ENCODE peak calls at places on chromosome 19, in four cellular contexts. One of them, this sample, is unnamed.

GRCh38 chr19:35310331-35310730 is 18.4 kb downstream of the MAG start:
- DNase-seq in occipital lobe: no peak
- DNase-seq in M059J: no peak
- DNase-seq in NCI-H748 treated with DMSO at 0.1 percent for 48 hours: no peak
- DNase-seq in this sample: no peak

GRCh38 chr19:46731584-46731983 is 14.3 kb upstream of the FKRP start:
- DNase-seq in M059J: peak
- DNase-seq in NCI-H748 treated with DMSO at 0.1 percent for 48 hours: no peak
- DNase-seq in occipital lobe: peak
- DNase-seq in this sample: no peak

GRCh38 chr19:55485439-55486011 is 537 bp downstream of the NAT14 start:
- DNase-seq in occipital lobe: no peak
- DNase-seq in M059J: no peak
- DNase-seq in NCI-H748 treated with DMSO at 0.1 percent for 48 hours: no peak
- DNase-seq in this sample: peak

GRCh38 chr19:42352216-42352892 is 26.9 kb downstream of the MEGF8 start:
- DNase-seq in NCI-H748 treated with DMSO at 0.1 percent for 48 hours: peak
- DNase-seq in occipital lobe: peak
- DNase-seq in M059J: peak
- DNase-seq in this sample: peak

GRCh38 chr19:11560404-11560988 is 1.5 kb upstream of the ELOF1 start:
- DNase-seq in M059J: peak
- DNase-seq in occipital lobe: no peak
- DNase-seq in NCI-H748 treated with DMSO at 0.1 percent for 48 hours: peak
- DNase-seq in this sample: peak

GRCh38 chr19:7925171-7925837 is 631 bp downstream of the CTXN1 start:
- DNase-seq in NCI-H748 treated with DMSO at 0.1 percent for 48 hours: peak
- DNase-seq in M059J: peak
- DNase-seq in occipital lobe: peak
- DNase-seq in this sample: peak

GRCh38 chr19:2896694-2897093 is 4.0 kb upstream of the ZNF57 start:
- DNase-seq in M059J: no peak
- DNase-seq in occipital lobe: no peak
- DNase-seq in NCI-H748 treated with DMSO at 0.1 percent for 48 hours: no peak
- DNase-seq in this sample: no peak

GRCh38 chr19:48935864-48936263 is 2.4 kb downstream of the DHDH start:
- DNase-seq in occipital lobe: no peak
- DNase-seq in NCI-H748 treated with DMSO at 0.1 percent for 48 hours: no peak
- DNase-seq in M059J: no peak
- DNase-seq in this sample: no peak

GRCh38 chr19:32627714-32628253 is 46.8 kb downstream of the PDCD5 start:
- DNase-seq in NCI-H748 treated with DMSO at 0.1 percent for 48 hours: no peak
- DNase-seq in occipital lobe: no peak
- DNase-seq in M059J: no peak
- DNase-seq in this sample: no peak

GRCh38 chr19:19627716-19628498 is at the start of gene LPAR2:
- DNase-seq in NCI-H748 treated with DMSO at 0.1 percent for 48 hours: peak
- DNase-seq in M059J: peak
- DNase-seq in occipital lobe: no peak
- DNase-seq in this sample: peak

GRCh38 chr19:9967326-9967725 is 31.0 kb upstream of the OLFM2 start:
- DNase-seq in M059J: no peak
- DNase-seq in NCI-H748 treated with DMSO at 0.1 percent for 48 hours: no peak
- DNase-seq in occipital lobe: no peak
- DNase-seq in this sample: no peak

GRCh38 chr19:45558399-45558878 is 26.2 kb downstream of the OPA3 start:
- DNase-seq in M059J: no peak
- DNase-seq in NCI-H748 treated with DMSO at 0.1 percent for 48 hours: peak
- DNase-seq in occipital lobe: no peak
- DNase-seq in this sample: peak

GRCh38 chr19:17406039-17406886 is 833 bp upstream of the BST2 start:
- DNase-seq in NCI-H748 treated with DMSO at 0.1 percent for 48 hours: no peak
- DNase-seq in M059J: peak
- DNase-seq in occipital lobe: no peak
- DNase-seq in this sample: no peak

GRCh38 chr19:16985403-16985802 is 41.2 kb downstream of the CPAMD8 start:
- DNase-seq in NCI-H748 treated with DMSO at 0.1 percent for 48 hours: no peak
- DNase-seq in M059J: no peak
- DNase-seq in occipital lobe: no peak
- DNase-seq in this sample: no peak

GRCh38 chr19:21321996-21322395 is 7.2 kb downstream of the ZNF708 start:
- DNase-seq in occipital lobe: no peak
- DNase-seq in M059J: peak
- DNase-seq in NCI-H748 treated with DMSO at 0.1 percent for 48 hours: no peak
- DNase-seq in this sample: no peak